ENCODE peak calls at places on chromosomes 13 and 19, in six cellular contexts. T is hypothalamus; C is pancreas; J is activated CD4-positive, alpha-beta T cell treated with anti-CD3 and anti-CD28 coated beads, Interleukin-2, amount 50 U/mL, for 1 hour; Y is Calu3; M is Daoy. Q is an unnamed sample.

GRCh38 chr19:49092686-49093085 is 7.4 kb downstream of the SNRNP70 start:
- DNase-seq in C (no peak), T (no peak), Y (no peak), M (no peak), J (no peak), Q (no peak)

GRCh38 chr19:49976496-49976895 is 15.5 kb upstream of the SIGLEC11 start:
- DNase-seq in M (no peak), C (no peak), Y (no peak), J (no peak), T (no peak), Q (no peak)

GRCh38 chr13:40376867-40377266 is 289.6 kb downstream of the FOXO1 start:
- DNase-seq in C (no peak), J (no peak), Y (no peak), M (no peak), T (no peak), Q (no peak)

GRCh38 chr13:45149964-45150363 is 29.7 kb downstream of the GTF2F2 start:
- DNase-seq in T (no peak), M (no peak), C (no peak), Y (no peak), J (no peak), Q (no peak)

GRCh38 chr19:48933382-48933932 is at the start of gene DHDH:
- DNase-seq in C (peak; percentile 82), Y (peak; percentile 94), M (peak; percentile 79), T (peak; percentile 54), J (peak; percentile 89), Q (peak; percentile 91)

GRCh38 chr13:98821372-98822237 is 69.1 kb upstream of the SLC15A1 start:
- DNase-seq in T (no peak), C (no peak), M (no peak), J (no peak), Y (no peak), Q (no peak)

GRCh38 chr13:59047546-59047945 is 1116.2 kb downstream of the DIAPH3 start:
- DNase-seq in C (no peak), M (no peak), J (no peak), T (no peak), Y (no peak), Q (no peak)

GRCh38 chr19:46901701-46902401 is 41.1 kb downstream of the ARHGAP35 start:
- DNase-seq in Y (no peak), C (no peak), M (no peak), J (no peak), T (no peak), Q (no peak)

GRCh38 chr13:23183292-23183691 is 2.5 kb downstream of the SGCG start:
- DNase-seq in C (no peak), J (no peak), M (no peak), T (no peak), Y (no peak), Q (no peak)

GRCh38 chr13:35191883-35192282 is 249.8 kb downstream of the NBEA start:
- DNase-seq in J (no peak), C (no peak), T (no peak), M (no peak), Y (no peak), Q (no peak)

GRCh38 chr13:23794267-23795161 is 94.7 kb downstream of the MIPEP start:
- DNase-seq in M (peak; percentile 5), T (no peak), Y (no peak), C (no peak), J (no peak), Q (no peak)

GRCh38 chr19:29415507-29415906 is 110.3 kb upstream of the VSTM2B start:
- DNase-seq in M (no peak), Y (no peak), J (no peak), C (no peak), T (no peak), Q (no peak)

GRCh38 chr13:111323549-111323948 is 3.1 kb downstream of the TEX29 start:
- DNase-seq in T (no peak), C (no peak), J (no peak), Y (no peak), M (no peak), Q (no peak)

GRCh38 chr13:33033361-33033812 is 17.2 kb downstream of the KL start:
- DNase-seq in T (no peak), C (no peak), M (no peak), J (no peak), Y (no peak), Q (no peak)

GRCh38 chr13:107883561-107884175 is 331.7 kb downstream of the LIG4 start:
- DNase-seq in T (no peak), Y (no peak), J (no peak), C (no peak), M (peak; percentile 83), Q (no peak)

Q was measured in prostate gland.